ENCODE peak calls at places on chromosomes 7 and 10, in eight cellular contexts. One of them, this sample, is unnamed.

GRCh38 chr7:101581891-101582290 is 47.2 kb downstream of the MYL10 start:
- DNase-seq in stimulated activated CD8-positive, alpha-beta memory T cell treated with anti-CD3 and anti-CD28 coated beads, Interleukin-4, amount 100 ng/mL, for 24 hours: no peak
- DNase-seq in BJ: no peak
- DNase-seq in GM19239: no peak
- DNase-seq in ureter: peak; percentile 13
- DNase-seq in HEK293T: no peak
- DNase-seq in breast epithelium: no peak
- DNase-seq in NCI-H2081: no peak
- DNase-seq in this sample: no peak

GRCh38 chr7:46547044-46547443 is 626.0 kb upstream of the IGFBP3 start:
- DNase-seq in NCI-H2081: no peak
- DNase-seq in GM19239: no peak
- DNase-seq in stimulated activated CD8-positive, alpha-beta memory T cell treated with anti-CD3 and anti-CD28 coated beads, Interleukin-4, amount 100 ng/mL, for 24 hours: no peak
- DNase-seq in breast epithelium: no peak
- DNase-seq in BJ: no peak
- DNase-seq in ureter: no peak
- DNase-seq in HEK293T: no peak
- DNase-seq in this sample: no peak

GRCh38 chr10:22414146-22414545 is 68.8 kb downstream of the SPAG6 start:
- DNase-seq in stimulated activated CD8-positive, alpha-beta memory T cell treated with anti-CD3 and anti-CD28 coated beads, Interleukin-4, amount 100 ng/mL, for 24 hours: no peak
- DNase-seq in ureter: no peak
- DNase-seq in HEK293T: no peak
- DNase-seq in breast epithelium: no peak
- DNase-seq in BJ: no peak
- DNase-seq in NCI-H2081: no peak
- DNase-seq in GM19239: no peak
- DNase-seq in this sample: no peak

GRCh38 chr10:123301077-123301875 is 147.1 kb downstream of the BUB3 start:
- DNase-seq in ureter: no peak
- DNase-seq in BJ: no peak
- DNase-seq in HEK293T: peak; percentile 41
- DNase-seq in GM19239: no peak
- DNase-seq in NCI-H2081: no peak
- DNase-seq in breast epithelium: no peak
- DNase-seq in stimulated activated CD8-positive, alpha-beta memory T cell treated with anti-CD3 and anti-CD28 coated beads, Interleukin-4, amount 100 ng/mL, for 24 hours: no peak
- DNase-seq in this sample: no peak

GRCh38 chr7:107966701-107967100 is 36.3 kb downstream of the LAMB1 start:
- DNase-seq in NCI-H2081: no peak
- DNase-seq in GM19239: no peak
- DNase-seq in ureter: no peak
- DNase-seq in HEK293T: no peak
- DNase-seq in breast epithelium: no peak
- DNase-seq in BJ: no peak
- DNase-seq in stimulated activated CD8-positive, alpha-beta memory T cell treated with anti-CD3 and anti-CD28 coated beads, Interleukin-4, amount 100 ng/mL, for 24 hours: no peak
- DNase-seq in this sample: no peak

GRCh38 chr7:90216080-90216674 is 4.6 kb downstream of the STEAP2 start:
- DNase-seq in stimulated activated CD8-positive, alpha-beta memory T cell treated with anti-CD3 and anti-CD28 coated beads, Interleukin-4, amount 100 ng/mL, for 24 hours: no peak
- DNase-seq in NCI-H2081: no peak
- DNase-seq in ureter: no peak
- DNase-seq in HEK293T: no peak
- DNase-seq in BJ: no peak
- DNase-seq in GM19239: no peak
- DNase-seq in breast epithelium: no peak
- DNase-seq in this sample: no peak

GRCh38 chr10:122553341-122553740 is 7.2 kb upstream of the DMBT1 start:
- DNase-seq in ureter: no peak
- DNase-seq in NCI-H2081: no peak
- DNase-seq in BJ: no peak
- DNase-seq in HEK293T: no peak
- DNase-seq in stimulated activated CD8-positive, alpha-beta memory T cell treated with anti-CD3 and anti-CD28 coated beads, Interleukin-4, amount 100 ng/mL, for 24 hours: no peak
- DNase-seq in GM19239: no peak
- DNase-seq in breast epithelium: no peak
- DNase-seq in this sample: no peak

GRCh38 chr7:148982596-148983219 is 45.6 kb downstream of the PDIA4 start:
- DNase-seq in GM19239: no peak
- DNase-seq in BJ: no peak
- DNase-seq in NCI-H2081: no peak
- DNase-seq in ureter: no peak
- DNase-seq in stimulated activated CD8-positive, alpha-beta memory T cell treated with anti-CD3 and anti-CD28 coated beads, Interleukin-4, amount 100 ng/mL, for 24 hours: no peak
- DNase-seq in breast epithelium: no peak
- DNase-seq in HEK293T: peak; percentile 50
- DNase-seq in this sample: no peak

GRCh38 chr10:118584181-118584954 is 11.1 kb downstream of the PRLHR start:
- DNase-seq in GM19239: no peak
- DNase-seq in breast epithelium: no peak
- DNase-seq in NCI-H2081: no peak
- DNase-seq in BJ: no peak
- DNase-seq in stimulated activated CD8-positive, alpha-beta memory T cell treated with anti-CD3 and anti-CD28 coated beads, Interleukin-4, amount 100 ng/mL, for 24 hours: no peak
- DNase-seq in HEK293T: no peak
- DNase-seq in ureter: no peak
- DNase-seq in this sample: no peak

GRCh38 chr7:16365952-16366351 is 55.4 kb downstream of the CRPPA start:
- DNase-seq in stimulated activated CD8-positive, alpha-beta memory T cell treated with anti-CD3 and anti-CD28 coated beads, Interleukin-4, amount 100 ng/mL, for 24 hours: no peak
- DNase-seq in BJ: no peak
- DNase-seq in HEK293T: no peak
- DNase-seq in breast epithelium: no peak
- DNase-seq in GM19239: no peak
- DNase-seq in NCI-H2081: no peak
- DNase-seq in ureter: no peak
- DNase-seq in this sample: no peak

GRCh38 chr7:23713285-23714235 is 3.5 kb downstream of the STK31 start:
- DNase-seq in stimulated activated CD8-positive, alpha-beta memory T cell treated with anti-CD3 and anti-CD28 coated beads, Interleukin-4, amount 100 ng/mL, for 24 hours: no peak
- DNase-seq in ureter: no peak
- DNase-seq in GM19239: no peak
- DNase-seq in BJ: peak; percentile 31
- DNase-seq in HEK293T: no peak
- DNase-seq in NCI-H2081: no peak
- DNase-seq in breast epithelium: no peak
- DNase-seq in this sample: no peak

GRCh38 chr10:132715791-132716680 is 69.9 kb downstream of the NKX6-2 start:
- DNase-seq in HEK293T: no peak
- DNase-seq in NCI-H2081: no peak
- DNase-seq in stimulated activated CD8-positive, alpha-beta memory T cell treated with anti-CD3 and anti-CD28 coated beads, Interleukin-4, amount 100 ng/mL, for 24 hours: no peak
- DNase-seq in GM19239: no peak
- DNase-seq in breast epithelium: no peak
- DNase-seq in ureter: no peak
- DNase-seq in BJ: no peak
- DNase-seq in this sample: no peak

GRCh38 chr7:123557016-123557630 is 495 bp downstream of the NDUFA5 start:
- DNase-seq in stimulated activated CD8-positive, alpha-beta memory T cell treated with anti-CD3 and anti-CD28 coated beads, Interleukin-4, amount 100 ng/mL, for 24 hours: no peak
- DNase-seq in NCI-H2081: no peak
- DNase-seq in ureter: no peak
- DNase-seq in HEK293T: no peak
- DNase-seq in breast epithelium: no peak
- DNase-seq in GM19239: no peak
- DNase-seq in BJ: no peak
- DNase-seq in this sample: no peak

GRCh38 chr10:72625276-72625607 is 637 bp downstream of the MICU1 start:
- DNase-seq in breast epithelium: no peak
- DNase-seq in HEK293T: no peak
- DNase-seq in BJ: no peak
- DNase-seq in ureter: no peak
- DNase-seq in GM19239: no peak
- DNase-seq in NCI-H2081: no peak
- DNase-seq in stimulated activated CD8-positive, alpha-beta memory T cell treated with anti-CD3 and anti-CD28 coated beads, Interleukin-4, amount 100 ng/mL, for 24 hours: no peak
- DNase-seq in this sample: no peak

GRCh38 chr10:48231699-48232315 is 42.7 kb downstream of the FRMPD2 start:
- DNase-seq in BJ: no peak
- DNase-seq in ureter: peak; percentile 8
- DNase-seq in breast epithelium: no peak
- DNase-seq in GM19239: peak; percentile 14
- DNase-seq in HEK293T: no peak
- DNase-seq in stimulated activated CD8-positive, alpha-beta memory T cell treated with anti-CD3 and anti-CD28 coated beads, Interleukin-4, amount 100 ng/mL, for 24 hours: no peak
- DNase-seq in NCI-H2081: no peak
- DNase-seq in this sample: no peak

GRCh38 chr10:117926491-117926890 is 120.2 kb downstream of the RAB11FIP2 start:
- DNase-seq in HEK293T: no peak
- DNase-seq in BJ: no peak
- DNase-seq in GM19239: no peak
- DNase-seq in NCI-H2081: no peak
- DNase-seq in breast epithelium: no peak
- DNase-seq in stimulated activated CD8-positive, alpha-beta memory T cell treated with anti-CD3 and anti-CD28 coated beads, Interleukin-4, amount 100 ng/mL, for 24 hours: no peak
- DNase-seq in ureter: no peak
- DNase-seq in this sample: no peak

GRCh38 chr10:3281911-3282310 is 109.3 kb upstream of the PITRM1 start:
- DNase-seq in stimulated activated CD8-positive, alpha-beta memory T cell treated with anti-CD3 and anti-CD28 coated beads, Interleukin-4, amount 100 ng/mL, for 24 hours: no peak
- DNase-seq in NCI-H2081: no peak
- DNase-seq in GM19239: no peak
- DNase-seq in breast epithelium: no peak
- DNase-seq in HEK293T: no peak
- DNase-seq in ureter: no peak
- DNase-seq in BJ: no peak
- DNase-seq in this sample: no peak

This sample was measured in stimulated activated CD4-positive, alpha-beta T cell treated with anti-CD3 and anti-CD28 coated beads, Interleukin-2, amount 100 ng/mL, for 48 hours.